ENCODE peak calls at places on chromosomes 13 and 19, in seven cellular contexts. W is ovary; O is GM12865; A is HS-5; H is activated CD4-positive, alpha-beta T cell treated with anti-CD3 and anti-CD28 coated beads for 48 hours; C is kidney epithelial cell; U is AG09309. S is an unnamed sample.

GRCh38 chr13:101838305-101838835 is 385.9 kb downstream of the ITGBL1 start:
- DNase-seq in W (no peak), A (no peak), H (no peak), C (no peak), O (no peak), U (no peak), S (no peak)

GRCh38 chr19:18021121-18021755 is 13.3 kb downstream of the ARRDC2 start:
- DNase-seq in C (no peak), A (peak; percentile 34), U (peak; percentile 51), H (peak; percentile 59), W (no peak), O (peak; percentile 61), S (no peak)

GRCh38 chr19:5309438-5310204 is 31.0 kb downstream of the PTPRS start:
- DNase-seq in H (no peak), C (no peak), A (no peak), O (no peak), U (no peak), W (no peak), S (no peak)

GRCh38 chr13:113489171-113489548 is 1.4 kb downstream of the DCUN1D2 start:
- DNase-seq in W (no peak), U (no peak), O (no peak), A (no peak), H (no peak), C (no peak), S (no peak)

GRCh38 chr19:53991224-53992113 is at the start of gene CACNG6:
- DNase-seq in U (no peak), H (no peak), A (no peak), W (no peak), O (no peak), C (no peak), S (no peak)

GRCh38 chr13:77511552-77511951 is 24.0 kb upstream of the SCEL start:
- DNase-seq in O (no peak), A (no peak), W (no peak), C (no peak), H (no peak), U (no peak), S (no peak)

GRCh38 chr19:1183543-1184172 is 9.6 kb upstream of the SBNO2 start:
- DNase-seq in O (peak; percentile 87), W (no peak), A (no peak), C (peak; percentile 67), H (no peak), U (no peak), S (no peak)

GRCh38 chr13:108214511-108215383 is 589 bp downstream of the LIG4 start:
- DNase-seq in C (no peak), U (no peak), A (no peak), H (no peak), O (peak; percentile 13), W (no peak), S (no peak)

GRCh38 chr13:78732445-78733017 is 73.6 kb upstream of the OBI1 start:
- DNase-seq in W (no peak), U (no peak), A (no peak), H (no peak), C (no peak), O (no peak), S (no peak)

GRCh38 chr13:101272886-101273285 is 143.4 kb downstream of the NALCN start:
- DNase-seq in H (no peak), U (no peak), W (no peak), O (no peak), A (no peak), C (no peak), S (no peak)

GRCh38 chr13:47039106-47039505 is 142.3 kb upstream of the HTR2A start:
- DNase-seq in A (no peak), H (no peak), W (no peak), C (peak; percentile 42), U (peak; percentile 63), O (no peak), S (no peak)

GRCh38 chr13:27012482-27013197 is 159.0 kb downstream of the USP12 start:
- DNase-seq in H (no peak), W (no peak), C (peak; percentile 32), O (no peak), A (peak; percentile 37), U (peak; percentile 59), S (no peak)

GRCh38 chr19:15337202-15337601 is 4.9 kb upstream of the BRD4 start:
- DNase-seq in O (no peak), H (no peak), W (no peak), U (peak; percentile 40), C (no peak), A (no peak), S (no peak)

GRCh38 chr19:41616785-41617621 is 9.9 kb downstream of the CEACAM4 start:
- DNase-seq in H (peak; percentile 10), U (no peak), O (no peak), A (no peak), C (no peak), W (no peak), S (peak; percentile 48)

GRCh38 chr13:113495494-113496251 is 5.2 kb upstream of the DCUN1D2 start:
- DNase-seq in O (no peak), C (no peak), H (no peak), U (no peak), W (no peak), A (no peak), S (no peak)

GRCh38 chr19:17579523-17580244 is 24.2 kb downstream of the COLGALT1 start:
- DNase-seq in O (peak; percentile 84), W (peak; percentile 60), U (no peak), A (no peak), H (peak; percentile 53), C (no peak), S (peak; percentile 78)

GRCh38 chr19:6273701-6274601 is 5.8 kb downstream of the MLLT1 start:
- DNase-seq in H (no peak), C (peak; percentile 49), O (no peak), U (peak; percentile 87), W (peak; percentile 76), A (peak; percentile 68), S (peak; percentile 62)

GRCh38 chr19:35644206-35644986 is 2.9 kb downstream of the ETV2 start:
- DNase-seq in W (peak; percentile 95), O (peak; percentile 97), H (peak; percentile 98), U (peak; percentile 33), C (peak; percentile 77), A (no peak), S (peak; percentile 99)

GRCh38 chr13:95154441-95154886 is 146.8 kb downstream of the ABCC4 start:
- DNase-seq in A (no peak), U (no peak), W (no peak), H (no peak), O (no peak), C (no peak), S (no peak)

GRCh38 chr13:104782741-104783140 is 1716.5 kb upstream of the SLC10A2 start:
- DNase-seq in C (no peak), W (no peak), O (peak; percentile 41), H (no peak), A (no peak), U (no peak), S (no peak)

GRCh38 chr13:49220856-49221614 is 897 bp downstream of the MLNR start:
- DNase-seq in H (peak; percentile 26), O (no peak), C (no peak), U (no peak), W (no peak), A (no peak), S (no peak)